ENCODE peak calls at places on chromosomes 13 and 19, in four cellular contexts. G is H1, B is SK-N-SH, X is K562. T is an unnamed sample.
A peak's percentile ranks its signal among the peaks of the same experiment; 100 is the strongest.

GRCh38 chr19:756821-757688 is 6.1 kb downstream of the MISP start:
- DNase-seq in G (no peak), X (no peak), B (no peak), T (no peak)

GRCh38 chr13:94114166-94114565 is 365.3 kb downstream of the DCT start:
- DNase-seq in G (no peak), B (no peak), X (no peak), T (no peak)

GRCh38 chr19:46602392-46603194 is 1.5 kb downstream of the CALM3 start:
- DNase-seq in G (no peak), X (no peak), B (peak; percentile 67), T (no peak)

GRCh38 chr19:16075430-16076153 is 703 bp upstream of the TPM4 start:
- DNase-seq in X (no peak), G (no peak), B (no peak), T (no peak)

GRCh38 chr13:78030351-78030750 is 111.7 kb upstream of the EDNRB start:
- DNase-seq in G (no peak), B (no peak), X (no peak), T (no peak)

GRCh38 chr13:79659161-79659560 is 178.2 kb downstream of the NDFIP2 start:
- DNase-seq in G (no peak), B (peak; percentile 33), X (no peak), T (no peak)

GRCh38 chr19:15195987-15196682 is 4.7 kb downstream of the NOTCH3 start:
- DNase-seq in B (no peak), G (peak; percentile 98), X (no peak), T (no peak)

GRCh38 chr13:114115796-114116195 is 16.6 kb downstream of the RASA3 start:
- DNase-seq in X (no peak), G (no peak), B (no peak), T (no peak)

GRCh38 chr19:7349961-7350711 is 1.4 kb downstream of the ARHGEF18 start:
- DNase-seq in G (no peak), X (no peak), B (no peak), T (no peak)

GRCh38 chr13:76286178-76286577 is 600.0 kb downstream of the KCTD12 start:
- DNase-seq in X (no peak), B (no peak), G (no peak), T (no peak)

GRCh38 chr19:5693195-5694166 is 3.4 kb downstream of the RPL36 start:
- DNase-seq in G (no peak), X (no peak), B (peak; percentile 31), T (no peak)

GRCh38 chr13:113905018-113905417 is 41.1 kb upstream of the GAS6 start:
- DNase-seq in G (no peak), X (no peak), B (no peak), T (no peak)

GRCh38 chr19:40921005-40921897 is 39.2 kb upstream of the CYP2A7 start:
- DNase-seq in B (no peak), X (peak; percentile 49), G (no peak), T (no peak)

GRCh38 chr19:45154064-45154827 is 6.5 kb downstream of the NKPD1 start:
- DNase-seq in X (peak; percentile 86), B (no peak), G (no peak), T (no peak)

GRCh38 chr19:55118401-55118991 is 1.1 kb upstream of the PPP1R12C start:
- DNase-seq in X (peak; percentile 87), B (no peak), G (peak; percentile 94), T (no peak)

GRCh38 chr13:27006519-27007161 is 165.0 kb downstream of the USP12 start:
- DNase-seq in X (no peak), G (peak; percentile 68), B (peak; percentile 51), T (no peak)

GRCh38 chr19:2611483-2612464 is 90.7 kb downstream of the GNG7 start:
- DNase-seq in B (no peak), G (no peak), X (no peak), T (no peak)

GRCh38 chr13:98576215-98576945 is 527 bp downstream of the STK24 start:
- DNase-seq in X (peak; percentile 44), B (peak; percentile 80), G (no peak), T (no peak)

GRCh38 chr19:33468361-33469170 is 53.0 kb downstream of the PEPD start:
- DNase-seq in X (peak; percentile 12), B (no peak), G (no peak), T (no peak)

GRCh38 chr13:87344176-87344575 is 327.0 kb upstream of the SLITRK5 start:
- DNase-seq in B (no peak), X (no peak), G (no peak), T (no peak)

GRCh38 chr19:28166025-28166424 is 1046.9 kb downstream of the UQCRFS1 start:
- DNase-seq in B (no peak), G (no peak), X (no peak), T (no peak)

GRCh38 chr19:15249912-15250634 is 17.8 kb upstream of the EPHX3 start:
- DNase-seq in B (no peak), X (no peak), G (no peak), T (no peak)

GRCh38 chr13:34654203-34654602 is 287.9 kb upstream of the NBEA start:
- DNase-seq in X (no peak), B (no peak), G (no peak), T (no peak)
- TF ChIP-seq NRF1 in X (no peak), B (no peak), G (no peak), T (no peak)

DNA sequence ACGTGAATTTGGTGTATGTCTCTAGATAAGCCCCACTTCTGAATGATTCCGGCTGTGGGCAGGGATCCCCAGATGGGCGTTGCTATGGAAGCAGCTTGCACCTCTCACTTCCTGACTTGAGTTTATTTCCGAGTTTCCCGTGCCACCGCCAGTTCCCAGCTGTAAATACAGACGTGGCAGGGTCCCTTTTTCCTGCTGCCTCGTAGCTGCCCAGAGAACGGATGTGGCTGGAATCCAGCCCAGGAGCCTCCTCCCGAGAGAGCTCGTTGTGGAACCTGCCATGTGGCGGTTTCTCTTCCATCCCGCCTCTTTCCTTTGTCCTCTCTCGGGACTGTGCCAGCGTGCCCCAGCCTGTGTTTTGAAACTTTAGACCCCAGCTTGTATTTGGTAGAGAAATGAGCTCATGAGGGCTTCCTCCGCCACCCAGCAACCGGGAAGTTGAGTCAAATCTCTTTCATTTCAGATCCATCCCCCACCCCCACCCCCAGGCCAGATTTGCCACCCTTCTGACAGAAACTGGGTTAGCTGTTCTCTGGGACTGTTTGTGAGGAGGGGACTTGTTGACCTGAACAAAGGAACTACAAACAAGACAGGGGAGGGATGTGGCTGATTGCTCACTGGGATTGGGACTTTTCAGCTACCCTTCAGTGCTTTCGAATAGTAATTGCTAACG is 96.6 kb downstream of the SIPA1L3 start:
- DNase-seq in G (peak; percentile 69), B (peak; percentile 68), X (no peak), T (peak; percentile 51)
- TF ChIP-seq NRF1 in G (no peak), B (no peak), X (no peak), T (no peak)

GRCh38 chr13:64274481-64275217 is 2859.0 kb upstream of the PCDH20 start:
- DNase-seq in X (peak; percentile 60), G (no peak), B (no peak), T (no peak)
- TF ChIP-seq NRF1 in X (no peak), G (no peak), B (no peak), T (no peak)

GRCh38 chr13:84570831-84571230 is 688.6 kb upstream of the SLITRK1 start:
- DNase-seq in G (no peak), B (no peak), X (no peak), T (no peak)
- TF ChIP-seq NRF1 in G (no peak), B (no peak), X (no peak), T (no peak)

DNA sequence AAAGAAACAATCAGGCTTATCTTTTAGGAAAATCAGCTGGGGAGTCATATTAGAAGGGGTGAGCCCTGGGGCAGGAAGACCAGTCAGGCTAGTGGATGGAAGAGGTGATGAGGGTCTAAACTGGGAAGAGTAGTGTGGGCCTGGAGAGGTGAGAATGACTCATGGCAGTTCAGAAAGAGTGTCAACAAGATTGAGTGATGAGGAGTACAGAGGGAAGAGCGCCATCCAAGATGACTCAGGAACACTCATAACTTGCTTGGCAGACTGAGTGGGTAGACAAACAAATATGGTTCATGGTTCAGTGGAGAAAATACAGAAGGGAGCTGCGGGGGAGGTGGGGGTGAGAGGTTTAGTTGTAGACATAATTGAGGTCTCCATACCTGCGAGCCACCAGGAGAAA is 17.3 kb upstream of the CLDN10 start:
- DNase-seq in X (peak; percentile 30), G (no peak), B (no peak), T (no peak)
- TF ChIP-seq NRF1 in X (no peak), G (no peak), B (no peak), T (no peak)

DNA sequence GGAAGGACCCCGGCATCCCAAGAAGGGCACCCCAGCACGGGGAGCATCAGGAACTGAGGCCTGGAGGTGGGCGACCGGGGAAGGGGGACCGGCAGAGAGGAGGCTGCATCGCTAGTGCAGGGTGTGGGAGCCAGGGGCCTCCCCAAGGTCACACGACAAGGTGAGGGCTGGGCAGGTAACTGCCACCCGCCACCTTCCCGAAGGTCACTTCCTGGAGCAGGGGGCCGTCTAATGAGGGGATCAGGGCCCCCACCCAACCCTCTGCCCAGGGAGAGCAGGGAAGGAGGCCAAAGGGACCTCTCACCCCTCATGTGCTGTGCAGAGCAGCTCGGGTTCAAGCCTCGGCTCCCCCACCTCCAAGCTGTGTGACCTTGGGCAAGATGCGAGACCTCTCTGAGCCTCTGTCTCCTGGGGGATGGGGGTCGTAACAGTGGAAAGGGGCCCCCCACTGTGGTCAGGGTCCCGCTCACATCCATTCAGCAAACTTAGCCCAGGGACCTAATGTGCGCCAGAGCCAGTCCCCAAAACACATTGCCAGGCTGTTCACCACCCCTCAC is 6.0 kb downstream of the ZBTB7A start:
- DNase-seq in X (no peak), B (no peak), G (no peak), T (no peak)
- TF ChIP-seq NRF1 in X (no peak), B (no peak), G (no peak), T (no peak)